ENCODE peak calls at places on chromosomes 13 and 19, in five cellular contexts. T is stimulated activated CD4-positive, alpha-beta T cell treated with anti-CD3 and anti-CD28 coated beads, Interleukin-4, amount 100 ng/mL, for 48 hours; G is hippocampal formation; X is T47D; Z is T follicular helper cell. D is an unnamed sample.
A peak's percentile ranks its signal among the peaks of the same experiment; 100 is the strongest.

GRCh38 chr13:113906566-113906965 is 42.7 kb upstream of the GAS6 start:
- DNase-seq in G (no peak), Z (no peak), X (no peak), T (no peak), D (no peak)

GRCh38 chr13:111344471-111345191 is 24.2 kb downstream of the TEX29 start:
- DNase-seq in G (no peak), T (no peak), X (peak; percentile 27), Z (no peak), D (no peak)

GRCh38 chr13:110254751-110255553 is 52.0 kb downstream of the COL4A1 start:
- DNase-seq in T (no peak), X (no peak), G (no peak), Z (no peak), D (no peak)

GRCh38 chr19:38735257-38735686 is 9.0 kb downstream of the CAPN12 start:
- DNase-seq in Z (peak; percentile 21), G (no peak), X (no peak), T (no peak), D (no peak)

GRCh38 chr19:49894879-49895565 is 1.7 kb downstream of the IL4I1 start:
- DNase-seq in G (no peak), T (peak; percentile 23), X (no peak), Z (no peak), D (no peak)

GRCh38 chr13:80955487-80955886 is 614.6 kb upstream of the SPRY2 start:
- DNase-seq in T (no peak), G (no peak), Z (no peak), X (no peak), D (no peak)

GRCh38 chr19:15101479-15102082 is 5.6 kb upstream of the SYDE1 start:
- DNase-seq in X (no peak), Z (peak; percentile 31), G (no peak), T (peak; percentile 59), D (no peak)

GRCh38 chr13:30805603-30806011 is 70.3 kb downstream of the ALOX5AP start:
- DNase-seq in X (no peak), T (no peak), Z (no peak), G (peak; percentile 24), D (peak; percentile 62)

GRCh38 chr13:33125821-33126570 is 109.8 kb downstream of the KL start:
- DNase-seq in Z (no peak), T (no peak), X (no peak), G (no peak), D (no peak)

GRCh38 chr13:45269204-45269603 is 68.4 kb upstream of the KCTD4 start:
- DNase-seq in Z (no peak), T (no peak), X (no peak), G (no peak), D (no peak)

GRCh38 chr13:90154311-90154960 is 1193.1 kb upstream of the MIR17HG start:
- DNase-seq in Z (no peak), G (no peak), T (no peak), X (no peak), D (no peak)

GRCh38 chr13:42930136-42930535 is 61.9 kb downstream of the EPSTI1 start:
- DNase-seq in G (no peak), X (no peak), T (no peak), Z (no peak), D (no peak)